ENCODE peak calls at places on chromosomes 16 and 17, in five cellular contexts. U is tibial nerve, L is left lung, X is upper lobe of right lung, Q is esophagus muscularis mucosa. J is an unnamed sample.

GRCh38 chr16:57866529-57866918 is 64.2 kb upstream of the KIFC3 start:
- DNase-seq in L (no peak), U (no peak), X (no peak), Q (no peak), J (no peak)

GRCh38 chr16:80837421-80838263 is 33.2 kb upstream of the CDYL2 start:
- DNase-seq in X (no peak), L (no peak), Q (no peak), U (no peak), J (no peak)

GRCh38 chr16:27444015-27444414 is 42.0 kb downstream of the IL21R start:
- DNase-seq in Q (no peak), U (no peak), X (no peak), L (no peak), J (no peak)

GRCh38 chr16:14562691-14563491 is 67.2 kb downstream of the PARN start:
- DNase-seq in U (no peak), Q (no peak), L (no peak), X (no peak), J (no peak)

GRCh38 chr17:30450125-30451027 is 26.8 kb upstream of the GOSR1 start:
- DNase-seq in X (no peak), L (no peak), Q (no peak), U (no peak), J (no peak)

GRCh38 chr16:30609002-30609927 is 924 bp downstream of the ZNF689 start:
- DNase-seq in L (peak), U (no peak), X (peak), Q (no peak), J (peak)

GRCh38 chr17:44278006-44278405 is 10.1 kb upstream of the SLC4A1 start:
- DNase-seq in L (no peak), U (no peak), Q (no peak), X (no peak), J (no peak)

GRCh38 chr17:39229274-39229913 is 3.6 kb upstream of the STAC2 start:
- DNase-seq in L (no peak), X (no peak), Q (no peak), U (no peak), J (no peak)

GRCh38 chr16:1152651-1153259 is at the start of gene CACNA1H:
- DNase-seq in X (no peak), L (no peak), Q (no peak), U (no peak), J (no peak)

GRCh38 chr16:318628-319027 is 33.9 kb downstream of the AXIN1 start:
- DNase-seq in X (no peak), L (no peak), Q (no peak), U (no peak), J (no peak)

GRCh38 chr17:13575922-13576419 is 25.8 kb downstream of the HS3ST3A1 start:
- DNase-seq in Q (no peak), U (no peak), X (no peak), L (no peak), J (no peak)

GRCh38 chr17:51000835-51001638 is 119.6 kb downstream of the SPAG9 start:
- DNase-seq in L (no peak), U (no peak), Q (no peak), X (no peak), J (no peak)

GRCh38 chr17:83181991-83182619 is 102.7 kb downstream of the METRNL start:
- DNase-seq in X (no peak), Q (peak), L (no peak), U (peak), J (peak)

GRCh38 chr16:66487580-66488235 is 60.6 kb downstream of the BEAN1 start:
- DNase-seq in L (no peak), U (no peak), Q (no peak), X (no peak), J (no peak)
- H3K27ac ChIP-seq in L (peak), U (no peak), Q (peak), X (peak), J (no peak)

GRCh38 chr17:78365561-78366108 is 5.8 kb upstream of the SOCS3 start:
- DNase-seq in Q (no peak), U (no peak), X (no peak), L (peak), J (no peak)
- H3K27ac ChIP-seq in Q (peak), U (peak), X (peak), L (peak), J (no peak)

GRCh38 chr16:81918927-81919326 is 92.3 kb downstream of the SDR42E1 start:
- DNase-seq in Q (no peak), L (no peak), U (no peak), X (no peak), J (no peak)
- H3K27ac ChIP-seq in Q (no peak), L (no peak), U (no peak), X (no peak), J (no peak)

DNA sequence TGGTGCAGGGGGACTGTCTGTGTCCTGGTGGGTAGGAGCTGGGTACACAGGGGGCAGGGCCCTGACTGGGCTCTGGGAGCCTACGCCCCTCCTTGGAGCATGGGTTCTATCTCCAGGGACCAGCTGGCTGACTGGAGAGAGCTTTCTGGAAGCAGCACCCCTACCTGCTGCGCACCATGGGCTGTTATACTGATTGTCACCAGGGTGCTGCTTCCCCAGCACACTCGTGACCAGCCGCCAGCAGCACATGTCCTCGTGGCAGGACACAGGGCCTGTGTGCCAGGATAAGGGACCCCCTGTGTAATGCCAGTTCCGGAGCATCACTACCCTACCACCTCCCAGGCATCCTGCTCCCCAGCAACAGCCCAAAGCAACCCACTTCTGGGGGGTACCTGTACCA is 106.0 kb downstream of the AMFR start:
- DNase-seq in U (no peak), Q (no peak), L (peak), X (no peak), J (no peak)
- H3K27ac ChIP-seq in U (no peak), Q (no peak), L (no peak), X (no peak), J (no peak)

GRCh38 chr17:20263595-20263994 is 203.7 kb downstream of the LGALS9B start:
- DNase-seq in X (no peak), U (no peak), Q (no peak), L (no peak), J (no peak)

GRCh38 chr17:20266806-20267458 is 200.4 kb downstream of the LGALS9B start:
- DNase-seq in X (no peak), L (no peak), Q (no peak), U (no peak), J (no peak)

GRCh38 chr17:20264996-20265395 is 202.3 kb downstream of the LGALS9B start:
- DNase-seq in X (no peak), Q (no peak), U (no peak), L (no peak), J (no peak)

GRCh38 chr17:20259668-20260067 is 207.7 kb downstream of the LGALS9B start:
- DNase-seq in L (no peak), U (no peak), X (no peak), Q (no peak), J (no peak)

GRCh38 chr17:20262116-20262977 is 205.0 kb downstream of the LGALS9B start:
- DNase-seq in X (no peak), Q (no peak), U (no peak), L (no peak), J (no peak)
- H3K27ac ChIP-seq in X (no peak), Q (no peak), U (no peak), L (no peak), J (no peak)

GRCh38 chr17:5434984-5435383 is 4.0 kb downstream of the C1QBP start:
- DNase-seq in Q (no peak), X (no peak), L (no peak), U (no peak), J (no peak)

GRCh38 chr17:5437721-5438317 is 1.1 kb downstream of the C1QBP start:
- DNase-seq in U (no peak), X (no peak), Q (no peak), L (no peak), J (no peak)

GRCh38 chr17:5443728-5444127 is 4.8 kb upstream of the C1QBP start:
- DNase-seq in L (no peak), Q (no peak), X (no peak), U (no peak), J (no peak)

GRCh38 chr17:5438716-5439445 is at the start of gene C1QBP:
- DNase-seq in L (peak), U (peak), Q (peak), X (peak), J (peak)

GRCh38 chr17:5439446-5439764 is 450 bp upstream of the C1QBP start:
- DNase-seq in X (no peak), Q (no peak), L (no peak), U (no peak), J (no peak)
- H3K27ac ChIP-seq in X (peak), Q (peak), L (peak), U (peak), J (peak)

DNA sequence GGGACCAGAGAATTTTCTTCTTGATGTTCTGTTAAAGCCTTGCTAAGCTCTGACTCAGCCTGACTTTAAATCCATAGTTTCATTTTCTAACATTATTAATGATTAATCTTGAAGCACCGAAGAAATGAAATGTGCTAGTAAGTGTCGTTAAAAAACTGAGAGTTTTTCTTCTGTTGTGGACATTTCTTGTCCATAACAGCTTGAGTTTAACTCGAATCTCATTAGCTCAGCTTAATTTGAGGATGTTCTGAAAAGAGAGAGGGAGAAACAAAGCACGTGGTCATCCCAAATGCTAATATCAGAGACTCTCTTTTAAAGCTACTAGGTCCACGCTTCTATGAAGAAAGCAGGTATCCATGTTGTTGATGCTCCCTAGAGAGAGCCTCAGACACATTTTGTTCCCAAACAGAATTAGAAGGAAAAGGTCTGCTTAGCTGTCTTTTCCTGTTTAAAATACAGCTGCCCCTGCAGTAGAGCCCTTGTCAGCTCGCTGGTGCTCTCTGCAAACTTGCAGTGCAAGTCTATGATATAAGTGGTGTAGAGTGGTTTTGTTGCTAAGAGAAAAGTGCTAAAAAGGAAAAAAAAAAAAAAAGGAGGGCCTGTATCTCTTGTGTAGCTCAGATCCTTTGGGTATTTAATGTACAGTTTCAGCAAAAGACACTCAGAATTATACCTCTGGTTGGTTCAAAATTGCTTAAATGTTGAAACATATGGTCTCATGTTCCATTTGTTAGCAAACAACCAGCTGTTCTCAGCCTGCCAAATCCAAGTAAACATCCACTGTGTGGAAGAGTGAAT is 191.1 kb upstream of the TBX2 start:
- DNase-seq in U (no peak), Q (no peak), L (no peak), X (no peak), J (peak)
- H3K27ac ChIP-seq in U (peak), Q (peak), L (peak), X (peak), J (peak)